ENCODE peak calls at places on chromosomes 4 and X, in five cellular contexts. V is NCI-H2081; Y is astrocyte of the spinal cord; L is stimulated activated naive CD4-positive, alpha-beta T cell treated with Interleukin-2 at 50 U/mL for 16 hours; R is astrocyte of the cerebellum. J is an unnamed sample.

GRCh38 chr4:98539741-98540140 is 118.7 kb downstream of the TSPAN5 start:
- DNase-seq in V (no peak), L (no peak), Y (no peak), R (no peak), J (no peak)

GRCh38 chrX:10051866-10052265 is 84.7 kb downstream of the CLDN34 start:
- DNase-seq in R (no peak), L (no peak), Y (no peak), V (no peak), J (no peak)

GRCh38 chrX:8864151-8864550 is 63.0 kb upstream of the FAM9A start:
- DNase-seq in Y (no peak), V (peak; percentile 48), R (no peak), L (no peak), J (peak; percentile 30)

GRCh38 chrX:149497054-149497453 is 8.1 kb downstream of the IDS start:
- DNase-seq in V (no peak), Y (no peak), L (no peak), R (no peak), J (no peak)

GRCh38 chrX:83339724-83340123 is 168.4 kb upstream of the POU3F4 start:
- DNase-seq in V (no peak), R (no peak), Y (no peak), L (no peak), J (no peak)

GRCh38 chr4:143337600-143338287 is 1.1 kb downstream of the GAB1 start:
- DNase-seq in L (no peak), R (peak; percentile 68), Y (peak; percentile 77), V (peak; percentile 26), J (peak; percentile 65)

GRCh38 chrX:11089802-11090201 is 21.3 kb upstream of the HCCS start:
- DNase-seq in R (no peak), Y (no peak), V (no peak), L (no peak), J (no peak)

GRCh38 chrX:31223817-31224216 is 152.0 kb upstream of the FTHL17 start:
- DNase-seq in R (no peak), Y (peak; percentile 58), V (no peak), L (no peak), J (peak; percentile 55)